ENCODE peak calls at places on chromosomes 7 and 10, in ten cellular contexts. Z is GM23338; M is NCI-H2107; U is DMS79; H is NCI-H1092 treated with DMSO at 0.1 percent for 48 hours; R is NCI-H446 treated with DMSO at 0.1 percent for 48 hours; O is astrocyte of the spinal cord; G is anterior cingulate cortex; N is HuH-7; S is effector memory CD4-positive, alpha-beta T cell. D is an unnamed sample.

GRCh38 chr7:93575555-93576397 is 1.3 kb upstream of the CALCR start:
- DNase-seq in Z (peak), M (no peak), U (no peak), H (no peak), R (no peak), O (no peak), G (no peak), N (no peak), S (no peak), D (no peak)

GRCh38 chr10:117257701-117258100 is 16.8 kb downstream of the SLC18A2 start:
- DNase-seq in Z (no peak), M (no peak), U (no peak), H (no peak), R (no peak), O (no peak), G (no peak), N (no peak), S (no peak), D (no peak)

GRCh38 chr10:5563991-5564536 is 39.3 kb downstream of the CALML3 start:
- DNase-seq in Z (no peak), M (no peak), U (no peak), H (no peak), R (no peak), O (peak), G (no peak), N (no peak), S (no peak), D (no peak)

GRCh38 chr7:139242741-139243281 is 11.8 kb downstream of the UBN2 start:
- DNase-seq in Z (no peak), M (no peak), U (no peak), H (no peak), R (no peak), O (peak), G (no peak), N (no peak), S (no peak), D (no peak)

GRCh38 chr7:114663502-114663901 is 248.9 kb downstream of the FOXP2 start:
- DNase-seq in Z (peak), M (peak), U (peak), H (peak), R (peak), O (peak), G (no peak), N (no peak), S (no peak), D (peak)

GRCh38 chr7:47724335-47724982 is 142.5 kb upstream of the TNS3 start:
- DNase-seq in Z (peak), M (no peak), U (no peak), H (peak), R (no peak), O (peak), G (no peak), N (peak), S (no peak), D (no peak)

GRCh38 chr10:3482200-3482993 is 302.6 kb downstream of the KLF6 start:
- DNase-seq in Z (peak), M (peak), U (no peak), H (no peak), R (no peak), O (peak), G (no peak), N (peak), S (no peak), D (no peak)

GRCh38 chr7:150766334-150766709 is 29.1 kb downstream of the GIMAP5 start:
- DNase-seq in Z (no peak), M (no peak), U (no peak), H (no peak), R (no peak), O (no peak), G (no peak), N (no peak), S (no peak), D (no peak)

GRCh38 chr7:82678716-82679115 is 235.1 kb upstream of the CACNA2D1 start:
- DNase-seq in Z (no peak), M (no peak), U (no peak), H (no peak), R (no peak), O (no peak), G (no peak), N (no peak), S (no peak), D (peak)

GRCh38 chr7:106757846-106758245 is 96.9 kb upstream of the CCDC71L start:
- DNase-seq in Z (no peak), M (no peak), U (no peak), H (peak), R (peak), O (peak), G (no peak), N (no peak), S (no peak), D (no peak)

GRCh38 chr7:157337316-157338149 is 729 bp downstream of the DNAJB6 start:
- DNase-seq in Z (no peak), M (no peak), U (no peak), H (no peak), R (no peak), O (peak), G (no peak), N (peak), S (peak), D (peak)

GRCh38 chr7:101535333-101535732 is 93.8 kb downstream of the MYL10 start:
- DNase-seq in Z (no peak), M (no peak), U (no peak), H (peak), R (no peak), O (no peak), G (no peak), N (no peak), S (no peak), D (no peak)

GRCh38 chr7:118288098-118288497 is 63.6 kb downstream of the ANKRD7 start:
- DNase-seq in Z (no peak), M (no peak), U (no peak), H (no peak), R (no peak), O (peak), G (no peak), N (no peak), S (no peak), D (no peak)

GRCh38 chr7:144384555-144385245 is 18.8 kb downstream of the NOBOX start:
- DNase-seq in Z (peak), M (no peak), U (no peak), H (no peak), R (no peak), O (peak), G (no peak), N (no peak), S (no peak), D (no peak)

GRCh38 chr10:5618829-5619228 is 47.6 kb downstream of the ASB13 start:
- DNase-seq in Z (no peak), M (no peak), U (no peak), H (no peak), R (no peak), O (no peak), G (no peak), N (no peak), S (no peak), D (no peak)

GRCh38 chr7:131724776-131725345 is 168.4 kb upstream of the PODXL start:
- DNase-seq in Z (no peak), M (no peak), U (no peak), H (no peak), R (no peak), O (no peak), G (no peak), N (no peak), S (no peak), D (no peak)

GRCh38 chr10:806451-807162 is 117.1 kb upstream of the DIP2C start:
- DNase-seq in Z (no peak), M (no peak), U (no peak), H (no peak), R (no peak), O (no peak), G (no peak), N (no peak), S (no peak), D (no peak)

GRCh38 chr7:153859239-153859638 is 193.0 kb upstream of the DPP6 start:
- DNase-seq in Z (no peak), M (no peak), U (no peak), H (no peak), R (no peak), O (no peak), G (no peak), N (no peak), S (no peak), D (no peak)

GRCh38 chr7:28442540-28443420 is 30.5 kb downstream of the CREB5 start:
- DNase-seq in Z (no peak), M (no peak), U (no peak), H (no peak), R (no peak), O (no peak), G (no peak), N (no peak), S (no peak), D (no peak)

GRCh38 chr10:118835682-118836326 is 81.0 kb upstream of the CACUL1 start:
- DNase-seq in Z (no peak), M (no peak), U (peak), H (peak), R (no peak), O (no peak), G (no peak), N (no peak), S (no peak), D (no peak)

GRCh38 chr10:50679149-50679548 is 55.4 kb upstream of the SGMS1 start:
- DNase-seq in Z (peak), M (no peak), U (no peak), H (no peak), R (no peak), O (no peak), G (no peak), N (no peak), S (no peak), D (no peak)

GRCh38 chr7:63057265-63057664 is 941.4 kb upstream of the ZNF722 start:
- DNase-seq in Z (no peak), M (no peak), U (no peak), H (no peak), R (no peak), O (no peak), G (no peak), N (no peak), S (no peak), D (no peak)

GRCh38 chr10:21570761-21571521 is 36.9 kb downstream of the MLLT10 start:
- DNase-seq in Z (no peak), M (no peak), U (no peak), H (no peak), R (no peak), O (no peak), G (no peak), N (no peak), S (no peak), D (no peak)

GRCh38 chr7:94512735-94513564 is 3.3 kb downstream of the CASD1 start:
- DNase-seq in Z (no peak), M (no peak), U (no peak), H (peak), R (no peak), O (no peak), G (no peak), N (no peak), S (no peak), D (peak)

GRCh38 chr10:37495415-37495814 is 362.0 kb downstream of the ZNF248 start:
- DNase-seq in Z (no peak), M (no peak), U (no peak), H (no peak), R (no peak), O (no peak), G (no peak), N (no peak), S (no peak), D (no peak)

GRCh38 chr10:129055966-129056365 is 411.1 kb upstream of the MGMT start:
- DNase-seq in Z (no peak), M (no peak), U (no peak), H (no peak), R (no peak), O (no peak), G (no peak), N (no peak), S (no peak), D (no peak)

GRCh38 chr7:44282601-44283171 is 42.7 kb downstream of the CAMK2B start:
- DNase-seq in Z (no peak), M (no peak), U (no peak), H (no peak), R (no peak), O (no peak), G (no peak), N (no peak), S (no peak), D (no peak)

GRCh38 chr10:68721673-68721963 is 579 bp downstream of the CCAR1 start:
- DNase-seq in Z (peak), M (no peak), U (no peak), H (no peak), R (no peak), O (no peak), G (no peak), N (peak), S (no peak), D (no peak)

GRCh38 chr7:75872073-75872782 is 6.6 kb upstream of the RHBDD2 start:
- DNase-seq in Z (no peak), M (no peak), U (no peak), H (no peak), R (no peak), O (no peak), G (no peak), N (no peak), S (no peak), D (no peak)

GRCh38 chr10:14271621-14272020 is 59.1 kb downstream of the FRMD4A start:
- DNase-seq in Z (no peak), M (no peak), U (no peak), H (no peak), R (no peak), O (no peak), G (no peak), N (no peak), S (no peak), D (no peak)

GRCh38 chr10:97188234-97188847 is 2.6 kb upstream of the SLIT1 start:
- DNase-seq in Z (no peak), M (peak), U (peak), H (peak), R (no peak), O (no peak), G (peak), N (no peak), S (no peak), D (peak)

GRCh38 chr7:67842571-67842970 is 845.9 kb downstream of the TYW1 start:
- DNase-seq in Z (no peak), M (no peak), U (no peak), H (no peak), R (no peak), O (no peak), G (no peak), N (no peak), S (no peak), D (peak)

GRCh38 chr10:132647424-132647823 is 109.8 kb downstream of the INPP5A start:
- DNase-seq in Z (no peak), M (peak), U (no peak), H (no peak), R (no peak), O (no peak), G (no peak), N (no peak), S (no peak), D (no peak)

GRCh38 chr7:264541-265191 is 25.3 kb upstream of the FOXL3 start:
- DNase-seq in Z (no peak), M (no peak), U (peak), H (peak), R (no peak), O (no peak), G (no peak), N (no peak), S (no peak), D (no peak)

GRCh38 chr7:76300210-76300731 is 2.2 kb upstream of the HSPB1 start:
- DNase-seq in Z (no peak), M (no peak), U (no peak), H (no peak), R (no peak), O (peak), G (no peak), N (no peak), S (no peak), D (no peak)

GRCh38 chr10:72740526-72740925 is 48.6 kb downstream of the MCU start:
- DNase-seq in Z (no peak), M (peak), U (no peak), H (peak), R (no peak), O (peak), G (no peak), N (no peak), S (no peak), D (no peak)

D was measured in cerebellar cortex.